ENCODE peak calls at places on chromosomes 11 and 22, in eight cellular contexts. A, B, I, X, Q, V, C and J are unnamed samples.

GRCh38 chr11:35126879-35127576 is 11.9 kb upstream of the CD44 start:
- DNase-seq in C (no peak), A (no peak), B (no peak), X (no peak), V (no peak), Q (peak; percentile 65), I (no peak), J (no peak)

GRCh38 chr22:31083923-31084810 is 3.0 kb downstream of the SMTN start:
- DNase-seq in X (no peak), I (no peak), B (peak; percentile 13), Q (peak; percentile 95), A (no peak), V (no peak), C (no peak), J (no peak)

GRCh38 chr11:59719556-59719955 is 5.9 kb upstream of the OR10V1 start:
- DNase-seq in B (no peak), V (no peak), I (no peak), X (no peak), C (no peak), Q (no peak), A (no peak), J (no peak)

GRCh38 chr11:27194976-27195375 is 154.4 kb downstream of the BBOX1 start:
- DNase-seq in X (no peak), A (no peak), B (no peak), V (no peak), Q (no peak), C (no peak), I (no peak), J (no peak)

GRCh38 chr11:69394902-69395690 is 86.4 kb upstream of the LINC01488 start:
- DNase-seq in Q (peak; percentile 80), B (no peak), C (no peak), V (no peak), X (no peak), A (no peak), I (no peak), J (no peak)

GRCh38 chr22:22692707-22693530 is 48.5 kb downstream of the GGTLC2 start:
- DNase-seq in V (peak; percentile 86), A (peak; percentile 56), C (peak; percentile 29), Q (peak; percentile 88), B (peak; percentile 29), I (peak; percentile 70), X (peak; percentile 55), J (no peak)

GRCh38 chr11:4607782-4608666 is at the start of gene TRIM68:
- DNase-seq in V (peak; percentile 96), B (peak; percentile 98), A (peak; percentile 96), I (peak; percentile 98), Q (peak; percentile 99), C (peak; percentile 96), X (peak; percentile 96), J (no peak)

GRCh38 chr11:47289856-47290255 is 19.9 kb downstream of the MADD start:
- DNase-seq in Q (no peak), I (no peak), C (no peak), B (no peak), A (no peak), X (no peak), V (no peak), J (no peak)

GRCh38 chr22:30235687-30236170 is 10.8 kb downstream of the LIF start:
- DNase-seq in X (peak; percentile 78), I (no peak), B (no peak), A (peak; percentile 74), V (peak; percentile 56), C (no peak), Q (peak; percentile 93), J (no peak)

GRCh38 chr11:70660059-70660888 is 261.9 kb downstream of the CTTN start:
- DNase-seq in C (no peak), Q (peak; percentile 52), X (no peak), B (no peak), V (no peak), A (no peak), I (no peak), J (no peak)

GRCh38 chr11:11969380-11970215 is 38.8 kb downstream of the DKK3 start:
- DNase-seq in C (no peak), A (no peak), B (no peak), Q (no peak), X (no peak), V (no peak), I (no peak), J (no peak)

GRCh38 chr11:116078101-116078561 is 573.9 kb upstream of the CADM1 start:
- DNase-seq in Q (no peak), V (peak; percentile 72), B (no peak), I (no peak), C (no peak), A (no peak), X (no peak), J (no peak)

GRCh38 chr11:70005107-70005818 is 72.9 kb upstream of the ANO1 start:
- DNase-seq in X (no peak), Q (peak; percentile 78), B (no peak), A (no peak), V (no peak), C (no peak), I (no peak), J (no peak)

GRCh38 chr11:83656931-83657330 is 370.8 kb upstream of the CCDC90B start:
- DNase-seq in V (no peak), C (no peak), A (no peak), X (no peak), I (no peak), Q (peak; percentile 46), B (no peak), J (no peak)

GRCh38 chr22:33866521-33866920 is 53.8 kb downstream of the LARGE1 start:
- DNase-seq in A (no peak), B (no peak), Q (no peak), X (no peak), C (no peak), I (no peak), V (no peak), J (no peak)

GRCh38 chr11:47553417-47553746 is 450 bp upstream of the CELF1 start:
- DNase-seq in C (no peak), I (no peak), X (no peak), V (no peak), A (no peak), Q (peak; percentile 91), B (no peak), J (no peak)

GRCh38 chr22:29078036-29078868 is 5.4 kb downstream of the KREMEN1 start:
- DNase-seq in V (no peak), Q (no peak), B (no peak), X (no peak), I (no peak), C (no peak), A (no peak), J (no peak)

GRCh38 chr11:3044004-3044403 is 13.2 kb downstream of the CARS1 start:
- DNase-seq in V (no peak), C (no peak), X (peak; percentile 52), I (peak; percentile 55), Q (peak; percentile 89), A (no peak), B (no peak), J (no peak)

DNA sequence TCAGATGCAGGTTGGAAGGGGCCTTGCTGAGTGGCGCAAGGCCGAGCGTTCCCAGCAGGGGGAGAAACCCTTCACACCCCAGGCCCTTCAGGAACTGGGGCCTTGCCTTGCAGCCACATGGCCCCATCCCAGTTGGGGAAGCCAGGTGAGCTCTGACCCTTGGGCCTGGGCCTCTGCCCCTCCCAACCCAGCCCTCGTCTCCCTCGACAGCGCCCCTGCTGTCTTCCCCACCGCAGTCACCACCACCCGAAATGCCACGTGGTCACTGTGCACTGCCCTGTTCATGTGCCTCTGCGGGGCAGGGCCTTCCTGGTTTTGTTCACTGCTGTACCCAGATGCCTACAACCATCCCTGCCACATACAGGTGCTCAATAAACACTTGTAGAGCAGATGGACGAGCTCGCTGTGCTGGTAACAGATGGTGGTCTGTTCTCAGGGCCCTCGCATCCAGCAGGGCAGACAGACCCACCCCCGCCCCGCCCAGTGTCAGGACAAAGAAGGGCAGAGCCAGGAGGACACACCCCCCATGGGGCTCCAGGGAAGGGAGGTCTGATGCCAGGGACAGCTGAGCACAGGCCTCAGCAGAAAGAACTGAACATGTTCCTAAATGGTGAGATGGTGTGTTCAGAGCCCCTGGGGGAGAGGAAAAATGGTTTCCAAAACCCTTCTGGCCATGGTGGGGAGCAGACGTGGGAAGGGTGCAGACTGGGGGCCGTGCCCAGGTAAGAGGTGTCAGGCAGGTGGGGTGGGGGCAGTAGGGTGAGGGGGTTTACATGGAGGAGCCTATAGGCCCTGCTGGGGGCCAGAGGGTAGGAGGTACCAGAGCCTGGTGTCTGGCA is 3.7 kb downstream of the POLR2L start:
- DNase-seq in X (peak; percentile 39), V (peak; percentile 79), I (no peak), C (no peak), A (peak; percentile 56), Q (peak; percentile 94), B (no peak), J (no peak)
- TF ChIP-seq CTCF in X (no peak), V (peak; percentile 41), I (no peak), C (no peak), A (peak; percentile 35), Q (peak; percentile 28), B (peak; percentile 17), J (no peak)

GRCh38 chr22:46056169-46057041 is 79.4 kb upstream of the WNT7B start:
- DNase-seq in Q (peak; percentile 90), X (peak; percentile 66), C (peak; percentile 53), I (peak; percentile 25), A (no peak), V (no peak), B (peak; percentile 40), J (no peak)
- H3K4me1 ChIP-seq in Q (peaks cover 76% of the 10 kb centered on the region), X (peaks cover 51% of the 10 kb centered on the region), C (peaks cover 35% of the 10 kb centered on the region), I (peaks cover 36% of the 10 kb centered on the region), A (peaks cover 43% of the 10 kb centered on the region), V (peaks cover 10% of the 10 kb centered on the region), B (peaks cover 78% of the 10 kb centered on the region), J (peaks cover 64% of the 10 kb centered on the region)

DNA sequence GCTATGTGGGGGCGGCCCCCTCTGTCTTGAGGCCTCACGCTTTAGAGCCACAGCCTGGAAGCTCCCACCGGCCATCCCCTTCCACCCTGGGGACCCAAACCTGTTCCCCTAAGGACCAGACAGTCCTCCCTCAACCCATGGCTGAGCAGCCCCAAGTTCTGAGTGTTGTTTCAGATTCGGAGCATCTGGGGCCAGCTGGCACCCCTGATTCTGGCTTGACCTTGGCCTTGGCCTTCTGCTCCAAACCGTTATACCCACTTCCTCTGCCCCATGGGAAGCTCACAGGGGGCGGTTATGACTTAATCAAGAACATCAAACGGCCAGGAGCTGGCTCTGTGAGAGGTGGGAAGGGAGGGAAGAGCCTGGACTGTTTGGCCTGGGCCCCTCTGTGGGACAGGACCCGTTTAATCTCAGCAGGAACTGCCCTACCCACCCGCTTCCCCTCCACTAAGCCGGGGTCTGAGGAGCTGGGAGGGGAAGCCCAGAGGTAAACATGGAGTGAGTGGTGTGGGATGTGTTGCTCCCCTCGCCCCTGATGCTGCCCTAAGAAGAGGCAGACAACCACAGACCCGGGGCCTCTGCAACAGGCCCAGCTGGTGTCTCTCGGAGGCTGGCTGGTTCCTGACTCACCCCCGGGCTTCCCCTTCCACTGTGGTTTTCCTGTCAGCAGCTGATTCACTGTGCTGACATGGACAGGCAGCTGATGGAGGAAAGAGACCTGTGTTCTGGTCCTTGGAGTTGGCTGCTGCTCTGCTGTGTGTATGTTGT is 3.4 kb downstream of the CD82 start:
- DNase-seq in B (peak; percentile 54), V (no peak), C (peak; percentile 62), A (peak; percentile 75), X (peak; percentile 91), I (peak; percentile 80), Q (peak; percentile 99), J (no peak)
- TF ChIP-seq CTCF in B (no peak), V (no peak), C (no peak), A (no peak), X (no peak), I (no peak), Q (no peak), J (no peak)

DNA sequence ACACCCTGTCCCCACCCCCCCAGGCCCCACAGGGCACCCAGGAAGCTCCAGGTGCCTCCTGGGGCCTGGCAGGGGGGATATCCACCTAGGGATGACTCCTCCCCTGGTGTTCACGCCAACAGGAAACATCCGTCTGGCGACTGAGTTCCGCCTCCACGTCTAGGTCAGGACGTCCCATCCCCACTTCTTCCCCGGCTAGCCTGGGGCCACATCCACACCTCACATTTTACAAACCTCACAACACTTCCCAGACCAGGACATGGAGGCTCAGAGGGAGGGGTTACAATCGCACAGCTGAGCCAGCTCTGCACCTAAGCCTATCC is 21.0 kb downstream of the MAFF start:
- DNase-seq in X (no peak), C (no peak), B (no peak), Q (no peak), I (no peak), A (no peak), V (no peak), J (no peak)
- H3K4me1 ChIP-seq in X (peaks cover 14% of the 10 kb centered on the region), C (peaks cover 9% of the 10 kb centered on the region), B (peaks cover 23% of the 10 kb centered on the region), Q (peaks cover 21% of the 10 kb centered on the region), I (peaks cover 14% of the 10 kb centered on the region), A (peaks cover 64% of the 10 kb centered on the region), V (peaks cover 17% of the 10 kb centered on the region), J (peaks cover 50% of the 10 kb centered on the region)